ENCODE peak calls at places on chromosome 18, in eight cellular contexts. E is aorta, A is fibroblast of lung, F is testis, M is A549, Z is sigmoid colon, L is lower lobe of right lung, S is OCI-LY7. D is an unnamed sample.

GRCh38 chr18:7878265-7879173 is 311.4 kb downstream of the PTPRM start:
- DNase-seq in E (no peak), A (no peak), F (no peak), M (peak; percentile 74), Z (no peak), L (no peak), S (no peak), D (no peak)

GRCh38 chr18:67035026-67035425 is 431.1 kb upstream of the CDH19 start:
- DNase-seq in E (no peak), A (no peak), F (no peak), M (no peak), Z (no peak), L (no peak), S (no peak), D (no peak)

GRCh38 chr18:54983041-54983686 is 23.9 kb upstream of the CCDC68 start:
- DNase-seq in E (no peak), A (peak; percentile 68), F (no peak), M (peak; percentile 65), Z (no peak), L (no peak), S (peak; percentile 43), D (no peak)

GRCh38 chr18:61892683-61893303 is at the start of gene RNF152:
- DNase-seq in E (peak; percentile 74), A (peak; percentile 23), F (peak; percentile 55), M (no peak), Z (peak; percentile 75), L (no peak), S (no peak), D (peak; percentile 32)

GRCh38 chr18:53544926-53545325 is 679.5 kb downstream of the MBD2 start:
- DNase-seq in E (no peak), A (no peak), F (no peak), M (no peak), Z (no peak), L (no peak), S (no peak), D (no peak)

GRCh38 chr18:56516769-56517168 is 121.6 kb downstream of the TXNL1 start:
- DNase-seq in E (no peak), A (peak; percentile 93), F (peak; percentile 29), M (no peak), Z (no peak), L (no peak), S (no peak), D (no peak)

GRCh38 chr18:69659142-69659651 is 258.5 kb downstream of the DOK6 start:
- DNase-seq in E (no peak), A (no peak), F (no peak), M (no peak), Z (no peak), L (no peak), S (no peak), D (no peak)

GRCh38 chr18:11955299-11956029 is 25.8 kb upstream of the IMPA2 start:
- DNase-seq in E (peak; percentile 81), A (peak; percentile 91), F (no peak), M (peak; percentile 79), Z (peak; percentile 89), L (peak; percentile 73), S (no peak), D (peak; percentile 74)

GRCh38 chr18:55779711-55780590 is 192.0 kb upstream of the TCF4 start:
- DNase-seq in E (peak; percentile 77), A (peak; percentile 46), F (peak; percentile 52), M (no peak), Z (peak; percentile 63), L (peak; percentile 49), S (peak; percentile 5), D (peak; percentile 6)

GRCh38 chr18:43193336-43193735 is 77.9 kb upstream of the RIT2 start:
- DNase-seq in E (no peak), A (no peak), F (no peak), M (no peak), Z (no peak), L (no peak), S (no peak), D (no peak)

GRCh38 chr18:27599202-27599829 is 414.2 kb upstream of the CHST9 start:
- DNase-seq in E (no peak), A (peak; percentile 20), F (peak; percentile 69), M (peak; percentile 39), Z (no peak), L (no peak), S (peak; percentile 53), D (peak; percentile 26)

GRCh38 chr18:62850619-62851306 is 135.4 kb downstream of the PHLPP1 start:
- DNase-seq in E (no peak), A (peak; percentile 7), F (no peak), M (no peak), Z (no peak), L (no peak), S (no peak), D (no peak)

GRCh38 chr18:55499526-55499925 is 88.5 kb downstream of the TCF4 start:
- DNase-seq in E (no peak), A (no peak), F (no peak), M (no peak), Z (no peak), L (no peak), S (no peak), D (no peak)

GRCh38 chr18:10131783-10132381 is 218.1 kb downstream of the VAPA start:
- DNase-seq in E (no peak), A (peak; percentile 23), F (peak; percentile 39), M (no peak), Z (no peak), L (no peak), S (no peak), D (peak; percentile 22)

GRCh38 chr18:8329186-8329771 is 280.0 kb upstream of the RAB12 start:
- DNase-seq in E (no peak), A (peak; percentile 69), F (no peak), M (peak; percentile 50), Z (no peak), L (no peak), S (no peak), D (no peak)

GRCh38 chr18:78814321-78814720 is 165.3 kb upstream of the SALL3 start:
- DNase-seq in E (no peak), A (no peak), F (no peak), M (no peak), Z (no peak), L (no peak), S (no peak), D (peak; percentile 35)

GRCh38 chr18:70182548-70182947 is 22.9 kb downstream of the RTTN start:
- DNase-seq in E (no peak), A (no peak), F (no peak), M (no peak), Z (no peak), L (no peak), S (no peak), D (no peak)

GRCh38 chr18:8890957-8891464 is 185.7 kb downstream of the MTCL1 start:
- DNase-seq in E (no peak), A (peak; percentile 99), F (no peak), M (peak; percentile 92), Z (no peak), L (no peak), S (no peak), D (no peak)

GRCh38 chr18:38718365-38718901 is 1152.8 kb upstream of the CELF4 start:
- DNase-seq in E (no peak), A (no peak), F (peak; percentile 36), M (no peak), Z (peak; percentile 63), L (peak; percentile 32), S (no peak), D (no peak)

GRCh38 chr18:76658627-76659026 is 163.6 kb upstream of the ZNF516 start:
- DNase-seq in E (no peak), A (peak; percentile 9), F (no peak), M (no peak), Z (no peak), L (no peak), S (peak; percentile 39), D (no peak)

GRCh38 chr18:65938592-65939372 is 188.0 kb downstream of the CDH7 start:
- DNase-seq in E (no peak), A (peak; percentile 9), F (peak; percentile 85), M (peak; percentile 59), Z (no peak), L (no peak), S (peak; percentile 8), D (peak; percentile 4)

GRCh38 chr18:48563027-48563426 is 24.2 kb downstream of the CTIF start:
- DNase-seq in E (peak; percentile 64), A (peak; percentile 88), F (no peak), M (peak; percentile 16), Z (no peak), L (no peak), S (no peak), D (no peak)

GRCh38 chr18:48564139-48564538 is 25.3 kb downstream of the CTIF start:
- DNase-seq in E (peak; percentile 62), A (no peak), F (no peak), M (no peak), Z (no peak), L (no peak), S (no peak), D (no peak)

GRCh38 chr18:48566588-48566987 is 27.8 kb downstream of the CTIF start:
- DNase-seq in E (no peak), A (no peak), F (no peak), M (no peak), Z (no peak), L (no peak), S (no peak), D (no peak)

GRCh38 chr18:48567388-48567787 is 28.6 kb downstream of the CTIF start:
- DNase-seq in E (no peak), A (no peak), F (no peak), M (no peak), Z (no peak), L (no peak), S (no peak), D (no peak)

DNA sequence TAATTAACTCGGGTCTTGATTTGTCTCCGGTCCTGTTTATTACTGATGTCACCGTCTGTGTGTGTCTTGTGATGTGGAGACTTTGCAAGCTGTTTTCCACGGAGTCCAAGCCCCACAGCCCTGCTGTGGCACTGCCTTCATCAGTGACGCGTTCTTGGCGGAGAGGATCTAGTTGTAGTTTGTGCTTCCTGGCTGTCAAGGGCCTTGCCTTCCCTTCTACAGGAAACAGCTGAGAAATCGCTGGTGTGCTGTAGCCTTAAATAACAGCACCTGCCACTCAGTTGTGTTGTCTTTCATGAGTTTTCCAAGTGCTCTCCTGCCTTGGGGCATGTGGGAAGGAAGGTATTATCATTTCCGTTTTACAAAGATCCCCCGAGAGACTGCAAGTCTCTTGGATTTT is 26.3 kb downstream of the CTIF start:
- DNase-seq in E (peak; percentile 59), A (no peak), F (no peak), M (no peak), Z (no peak), L (no peak), S (no peak), D (no peak)
- H3K4me1 ChIP-seq in E (peaks cover 3% of the 10 kb centered on the region), A (peaks cover 10% of the 10 kb centered on the region), F (no peaks in the 10 kb centered on the region), M (peaks cover 38% of the 10 kb centered on the region), Z (peaks cover 43% of the 10 kb centered on the region), L (peaks cover 20% of the 10 kb centered on the region), S (no peaks in the 10 kb centered on the region), D (no peaks in the 10 kb centered on the region)

GRCh38 chr18:598053-598665 is 1.4 kb downstream of the CLUL1 start:
- DNase-seq in E (no peak), A (no peak), F (no peak), M (no peak), Z (no peak), L (no peak), S (no peak), D (no peak)
- H3K27ac ChIP-seq in E (no peak overlapping the region), A (no peak overlapping the region), F (no peak overlapping the region), M (no peak overlapping the region), Z (no peak overlapping the region), L (no peak overlapping the region), S (no peak overlapping the region), D (no peak overlapping the region)

GRCh38 chr18:48774941-48775340 is 175.8 kb downstream of the SMAD7 start:
- DNase-seq in E (no peak), A (no peak), F (no peak), M (no peak), Z (no peak), L (no peak), S (no peak), D (no peak)
- H3K4me1 ChIP-seq in E (no peaks in the 10 kb centered on the region), A (peaks cover 5% of the 10 kb centered on the region), F (peaks cover 24% of the 10 kb centered on the region), M (peaks cover 10% of the 10 kb centered on the region), Z (peaks cover 37% of the 10 kb centered on the region), L (peaks cover 36% of the 10 kb centered on the region), S (peaks cover 30% of the 10 kb centered on the region), D (peaks cover 32% of the 10 kb centered on the region)

GRCh38 chr18:44715841-44716240 is 35.2 kb downstream of the SETBP1 start:
- DNase-seq in E (no peak), A (peak; percentile 41), F (no peak), M (no peak), Z (no peak), L (no peak), S (no peak), D (no peak)
- H3K27ac ChIP-seq in E (no peak overlapping the region), A (no peak overlapping the region), F (no peak overlapping the region), M (no peak overlapping the region), Z (peak overlapping the region; percentile 84), L (peak overlapping the region; percentile 11), S (no peak overlapping the region), D (no peak overlapping the region)